ENCODE peak calls at places on chromosomes 1 and 21, in five cellular contexts. X, W, F, D and V are unnamed samples.

GRCh38 chr21:20998886-20999285 is 677 bp downstream of the NCAM2 start:
- DNase-seq in D (no peak), F (no peak), X (no peak), W (no peak), V (no peak)

GRCh38 chr1:53390261-53390660 is 62.4 kb upstream of the LRP8 start:
- DNase-seq in X (no peak), D (no peak), F (no peak), W (no peak), V (no peak)

GRCh38 chr21:42401820-42402251 is 1.9 kb upstream of the UBASH3A start:
- DNase-seq in W (no peak), F (no peak), X (no peak), D (no peak), V (no peak)

GRCh38 chr1:153545067-153546055 is at the start of gene S100A4:
- DNase-seq in F (peak), D (peak), X (peak), W (peak), V (peak)

GRCh38 chr1:170547255-170547654 is 15.3 kb downstream of the GORAB start:
- DNase-seq in D (no peak), W (no peak), X (no peak), F (no peak), V (no peak)

GRCh38 chr1:223319913-223320600 is 43.9 kb downstream of the SUSD4 start:
- DNase-seq in F (no peak), X (no peak), W (no peak), D (no peak), V (no peak)

GRCh38 chr1:100624886-100625430 is 87.0 kb downstream of the GPR88 start:
- DNase-seq in X (no peak), D (no peak), W (no peak), F (no peak), V (no peak)

GRCh38 chr1:92411511-92411910 is 75.2 kb downstream of the GFI1 start:
- DNase-seq in W (no peak), X (peak), F (no peak), D (no peak), V (no peak)

GRCh38 chr1:8249838-8250237 is 68.1 kb upstream of the SLC45A1 start:
- DNase-seq in D (no peak), X (peak), F (no peak), W (no peak), V (no peak)

GRCh38 chr1:24233684-24234600 is 46.9 kb upstream of the IFNLR1 start:
- DNase-seq in D (no peak), W (no peak), X (no peak), F (no peak), V (no peak)

GRCh38 chr1:44830900-44831304 is 12.2 kb downstream of the PTCH2 start:
- DNase-seq in W (no peak), D (no peak), X (peak), F (no peak), V (no peak)

GRCh38 chr21:37873655-37874054 is 42.6 kb downstream of the KCNJ6 start:
- DNase-seq in W (no peak), X (no peak), D (no peak), F (no peak), V (no peak)

GRCh38 chr21:42763578-42764442 is 110.4 kb downstream of the PDE9A start:
- DNase-seq in F (no peak), X (peak), D (no peak), W (no peak), V (no peak)

GRCh38 chr1:82510431-82510830 is 709.7 kb downstream of the ADGRL2 start:
- DNase-seq in D (no peak), W (no peak), X (no peak), F (no peak), V (no peak)

GRCh38 chr1:210072129-210072528 is 134.1 kb downstream of the SYT14 start:
- DNase-seq in D (no peak), X (no peak), F (no peak), W (no peak), V (no peak)

GRCh38 chr1:29282135-29282923 is 46.0 kb downstream of the PTPRU start:
- DNase-seq in D (no peak), W (no peak), F (no peak), X (no peak), V (no peak)

GRCh38 chr1:75725861-75726361 is 1.4 kb downstream of the ACADM start:
- DNase-seq in X (peak), F (no peak), D (peak), W (no peak), V (no peak)

GRCh38 chr1:75724472-75725022 is at the start of gene ACADM:
- DNase-seq in D (peak), F (peak), W (peak), X (peak), V (peak)

GRCh38 chr1:75725256-75725655 is 747 bp downstream of the ACADM start:
- DNase-seq in W (no peak), X (peak), F (no peak), D (no peak), V (no peak)

GRCh38 chr1:75722966-75723365 is 1.5 kb upstream of the ACADM start:
- DNase-seq in F (no peak), D (no peak), W (no peak), X (peak), V (no peak)

DNA sequence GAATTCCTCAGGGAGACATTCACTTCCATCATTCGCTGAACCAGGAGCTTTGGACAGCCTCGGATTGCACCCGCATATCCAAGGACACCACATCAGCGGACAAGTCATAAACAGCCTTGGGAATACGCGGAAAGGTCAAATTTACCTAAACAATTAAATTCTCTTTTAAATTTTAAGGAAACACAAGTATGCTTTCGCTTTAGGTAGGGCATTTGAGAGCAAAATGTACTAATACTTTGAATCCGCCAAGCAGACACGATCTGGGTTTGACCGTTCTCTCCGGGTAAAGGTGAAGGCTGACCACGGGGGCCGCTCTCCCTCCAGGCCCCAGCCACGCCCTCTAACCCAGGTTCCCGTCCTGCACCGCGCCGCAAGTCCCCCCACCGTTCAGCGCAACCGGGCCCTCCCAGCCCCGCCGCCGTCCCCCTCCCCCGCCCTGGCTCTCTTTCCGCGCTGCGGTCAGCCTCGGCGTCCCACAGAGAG is 479 bp upstream of the ACADM start:
- DNase-seq in W (no peak), X (peak), D (peak), F (peak), V (peak)
- TF ChIP-seq SP1 in W (peak), X (no peak), D (no peak), F (no peak), V (no peak)

GRCh38 chr1:161021168-161021958 is 411 bp upstream of the F11R start:
- DNase-seq in F (peak), X (peak), W (peak), D (peak), V (peak)
- TF ChIP-seq POLR2A in F (peak), X (peak), W (peak), D (peak), V (peak)

GRCh38 chr1:42998381-42998780 is 39.7 kb upstream of the SLC2A1 start:
- DNase-seq in D (no peak), W (no peak), F (no peak), X (no peak), V (no peak)
- TF ChIP-seq SP1 in D (no peak), W (no peak), F (no peak), X (no peak), V (no peak)

GRCh38 chr1:11376981-11377583 is 101.9 kb upstream of the DISP3 start:
- DNase-seq in D (no peak), W (no peak), F (no peak), X (no peak), V (no peak)

GRCh38 chr1:11383553-11384169 is 95.3 kb upstream of the DISP3 start:
- DNase-seq in X (no peak), D (no peak), F (no peak), W (no peak), V (no peak)

GRCh38 chr1:11374748-11375110 is 101.7 kb downstream of the UBIAD1 start:
- DNase-seq in W (no peak), F (no peak), X (no peak), D (no peak), V (no peak)

GRCh38 chr1:11384170-11384554 is 94.8 kb upstream of the DISP3 start:
- DNase-seq in W (peak), X (peak), F (no peak), D (no peak), V (no peak)

GRCh38 chr1:11380500-11380899 is 98.5 kb upstream of the DISP3 start:
- DNase-seq in D (no peak), X (no peak), W (no peak), F (no peak), V (no peak)
- TF ChIP-seq POLR2A in D (no peak), X (no peak), W (no peak), F (no peak), V (no peak)

GRCh38 chr1:59556802-59557548 is 257.8 kb upstream of the HOOK1 start:
- DNase-seq in F (no peak), X (no peak), W (no peak), D (peak), V (peak)
- TF ChIP-seq SP1 in F (no peak), X (no peak), W (no peak), D (no peak), V (peak)

DNA sequence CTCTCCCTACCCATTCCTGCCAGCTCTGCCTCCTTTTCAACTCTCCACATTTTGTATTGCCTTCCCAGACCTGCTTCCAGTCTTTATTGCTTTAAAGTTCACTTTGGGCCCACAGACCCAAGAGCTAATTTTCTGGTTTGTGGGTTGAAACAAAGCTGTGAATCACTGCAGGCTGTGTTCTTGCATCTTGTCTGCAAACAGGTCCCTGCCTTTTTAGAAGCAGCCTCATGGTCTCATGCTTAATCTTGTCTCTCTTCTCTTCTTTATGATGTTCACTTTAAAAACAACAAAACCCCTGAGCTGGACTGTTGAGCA is 3.8 kb downstream of the BTG2 start:
- DNase-seq in W (no peak), D (no peak), X (no peak), F (no peak), V (no peak)
- TF ChIP-seq POLR2A in W (no peak), D (no peak), X (no peak), F (no peak), V (no peak)